ENCODE peak calls at places on chromosomes 16 and 17, in six cellular contexts. One of them, this sample, is unnamed.

GRCh38 chr17:80220709-80221215 is 535 bp downstream of the SLC26A11 start:
- DNase-seq in K562: no peak
- DNase-seq in GM12878: no peak
- DNase-seq in H1: no peak
- DNase-seq in GM12891: peak
- DNase-seq in HepG2: no peak
- DNase-seq in this sample: no peak

GRCh38 chr17:82344175-82344907 is 10.8 kb upstream of the SECTM1 start:
- DNase-seq in K562: no peak
- DNase-seq in GM12878: no peak
- DNase-seq in H1: no peak
- DNase-seq in GM12891: no peak
- DNase-seq in HepG2: no peak
- DNase-seq in this sample: no peak

GRCh38 chr17:75557075-75557851 is 30.3 kb upstream of the MYO15B start:
- DNase-seq in K562: peak
- DNase-seq in GM12878: no peak
- DNase-seq in H1: no peak
- DNase-seq in GM12891: no peak
- DNase-seq in HepG2: peak
- DNase-seq in this sample: no peak

GRCh38 chr17:61240851-61241468 is 158.7 kb upstream of the TBX2 start:
- DNase-seq in K562: no peak
- DNase-seq in GM12878: no peak
- DNase-seq in H1: no peak
- DNase-seq in GM12891: no peak
- DNase-seq in HepG2: no peak
- DNase-seq in this sample: no peak

GRCh38 chr16:56075732-56076131 is 115.6 kb upstream of the GNAO1 start:
- DNase-seq in K562: no peak
- DNase-seq in GM12878: no peak
- DNase-seq in H1: no peak
- DNase-seq in GM12891: no peak
- DNase-seq in HepG2: no peak
- DNase-seq in this sample: no peak

GRCh38 chr16:56645311-56645710 is 6.4 kb upstream of the MT1B start:
- DNase-seq in K562: no peak
- DNase-seq in GM12878: no peak
- DNase-seq in H1: no peak
- DNase-seq in GM12891: no peak
- DNase-seq in HepG2: no peak
- DNase-seq in this sample: no peak

GRCh38 chr17:57478433-57478832 is 222.1 kb downstream of the MSI2 start:
- DNase-seq in K562: no peak
- DNase-seq in GM12878: no peak
- DNase-seq in H1: no peak
- DNase-seq in GM12891: no peak
- DNase-seq in HepG2: no peak
- DNase-seq in this sample: no peak

GRCh38 chr16:84616515-84616914 is 1.4 kb downstream of the COTL1 start:
- DNase-seq in K562: no peak
- DNase-seq in GM12878: no peak
- DNase-seq in H1: no peak
- DNase-seq in GM12891: no peak
- DNase-seq in HepG2: no peak
- DNase-seq in this sample: no peak

GRCh38 chr17:66748578-66748977 is 86.3 kb upstream of the CACNG5 start:
- DNase-seq in K562: no peak
- DNase-seq in GM12878: no peak
- DNase-seq in H1: no peak
- DNase-seq in GM12891: no peak
- DNase-seq in HepG2: no peak
- DNase-seq in this sample: no peak

GRCh38 chr17:80516533-80516932 is 28.1 kb upstream of the RPTOR start:
- DNase-seq in K562: no peak
- DNase-seq in GM12878: no peak
- DNase-seq in H1: no peak
- DNase-seq in GM12891: no peak
- DNase-seq in HepG2: no peak
- DNase-seq in this sample: no peak

GRCh38 chr17:6706499-6706898 is 6.7 kb downstream of the SLC13A5 start:
- DNase-seq in K562: no peak
- DNase-seq in GM12878: no peak
- DNase-seq in H1: no peak
- DNase-seq in GM12891: no peak
- DNase-seq in HepG2: no peak
- DNase-seq in this sample: no peak
- TF ChIP-seq TAF1 in K562: no peak
- TF ChIP-seq TAF1 in GM12878: no peak
- TF ChIP-seq TAF1 in H1: no peak
- TF ChIP-seq TAF1 in GM12891: no peak
- TF ChIP-seq TAF1 in HepG2: no peak
- TF ChIP-seq TAF1 in this sample: no peak

GRCh38 chr17:48575066-48575582 is 3.0 kb downstream of the HOXB4 start:
- DNase-seq in K562: no peak
- DNase-seq in GM12878: no peak
- DNase-seq in H1: no peak
- DNase-seq in GM12891: no peak
- DNase-seq in HepG2: no peak
- DNase-seq in this sample: no peak

GRCh38 chr17:48576479-48577309 is 1.5 kb downstream of the HOXB4 start:
- DNase-seq in K562: peak
- DNase-seq in GM12878: no peak
- DNase-seq in H1: no peak
- DNase-seq in GM12891: no peak
- DNase-seq in HepG2: no peak
- DNase-seq in this sample: no peak

GRCh38 chr17:48575673-48576478 is 2.3 kb downstream of the HOXB4 start:
- DNase-seq in K562: peak
- DNase-seq in GM12878: no peak
- DNase-seq in H1: no peak
- DNase-seq in GM12891: no peak
- DNase-seq in HepG2: no peak
- DNase-seq in this sample: no peak

GRCh38 chr17:48571826-48572417 is 6.2 kb downstream of the HOXB4 start:
- DNase-seq in K562: no peak
- DNase-seq in GM12878: no peak
- DNase-seq in H1: no peak
- DNase-seq in GM12891: no peak
- DNase-seq in HepG2: no peak
- DNase-seq in this sample: no peak

GRCh38 chr17:48574523-48575065 is 3.6 kb downstream of the HOXB4 start:
- DNase-seq in K562: no peak
- DNase-seq in GM12878: no peak
- DNase-seq in H1: no peak
- DNase-seq in GM12891: no peak
- DNase-seq in HepG2: no peak
- DNase-seq in this sample: no peak
- TF ChIP-seq POLR2AphosphoS5 in K562: no peak
- TF ChIP-seq POLR2AphosphoS5 in GM12878: no peak
- TF ChIP-seq POLR2AphosphoS5 in H1: no peak
- TF ChIP-seq POLR2AphosphoS5 in GM12891: no peak
- TF ChIP-seq POLR2AphosphoS5 in HepG2: no peak
- TF ChIP-seq POLR2AphosphoS5 in this sample: no peak

DNA sequence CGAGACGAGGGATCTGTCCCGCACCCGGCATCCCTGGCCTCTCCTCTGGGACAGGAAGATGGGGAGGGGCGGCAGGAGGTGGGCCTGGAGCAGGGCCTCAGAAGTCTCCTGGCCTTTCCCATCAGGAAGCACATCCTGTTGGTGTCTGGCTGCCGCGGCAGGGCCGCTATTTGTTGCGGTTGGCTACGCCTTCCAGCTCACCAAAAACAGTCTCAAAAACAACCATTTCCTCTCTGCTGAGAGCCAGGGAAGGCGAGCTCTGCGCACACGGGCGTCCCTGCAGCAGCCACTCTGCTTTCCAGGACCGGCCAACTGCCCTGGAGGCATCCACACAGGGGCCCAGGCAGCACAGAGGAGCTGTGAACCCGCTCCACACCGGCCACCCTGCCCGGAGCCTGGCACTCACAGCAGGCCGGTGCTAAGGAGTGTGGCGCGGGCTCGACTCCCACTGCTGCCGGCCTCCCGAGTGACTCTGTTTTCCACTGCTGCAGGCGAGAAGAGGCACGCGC is at the start of gene TMEM204:
- DNase-seq in K562: no peak
- DNase-seq in GM12878: no peak
- DNase-seq in H1: no peak
- DNase-seq in GM12891: peak
- DNase-seq in HepG2: no peak
- DNase-seq in this sample: no peak
- TF ChIP-seq POLR2A in K562: no peak
- TF ChIP-seq POLR2A in GM12878: no peak
- TF ChIP-seq POLR2A in H1: no peak
- TF ChIP-seq POLR2A in GM12891: no peak
- TF ChIP-seq POLR2A in HepG2: no peak
- TF ChIP-seq POLR2A in this sample: no peak

GRCh38 chr16:72988568-72988967 is 59.4 kb downstream of the ZFHX3 start:
- DNase-seq in K562: no peak
- DNase-seq in GM12878: no peak
- DNase-seq in H1: no peak
- DNase-seq in GM12891: no peak
- DNase-seq in HepG2: no peak
- DNase-seq in this sample: no peak

GRCh38 chr16:72990571-72990970 is 57.4 kb downstream of the ZFHX3 start:
- DNase-seq in K562: no peak
- DNase-seq in GM12878: no peak
- DNase-seq in H1: no peak
- DNase-seq in GM12891: no peak
- DNase-seq in HepG2: no peak
- DNase-seq in this sample: no peak

GRCh38 chr16:72991211-72991610 is 56.7 kb downstream of the ZFHX3 start:
- DNase-seq in K562: no peak
- DNase-seq in GM12878: no peak
- DNase-seq in H1: no peak
- DNase-seq in GM12891: no peak
- DNase-seq in HepG2: no peak
- DNase-seq in this sample: no peak

GRCh38 chr16:72990003-72990521 is 57.9 kb downstream of the ZFHX3 start:
- DNase-seq in K562: no peak
- DNase-seq in GM12878: no peak
- DNase-seq in H1: no peak
- DNase-seq in GM12891: no peak
- DNase-seq in HepG2: no peak
- DNase-seq in this sample: no peak

GRCh38 chr16:72989203-72989991 is 58.5 kb downstream of the ZFHX3 start:
- DNase-seq in K562: no peak
- DNase-seq in GM12878: no peak
- DNase-seq in H1: no peak
- DNase-seq in GM12891: no peak
- DNase-seq in HepG2: no peak
- DNase-seq in this sample: no peak
- TF ChIP-seq TAF1 in K562: no peak
- TF ChIP-seq TAF1 in GM12878: no peak
- TF ChIP-seq TAF1 in H1: no peak
- TF ChIP-seq TAF1 in GM12891: no peak
- TF ChIP-seq TAF1 in HepG2: no peak
- TF ChIP-seq TAF1 in this sample: no peak

GRCh38 chr17:9021158-9021984 is at the start of gene NTN1:
- DNase-seq in K562: peak
- DNase-seq in GM12878: no peak
- DNase-seq in H1: no peak
- DNase-seq in GM12891: peak
- DNase-seq in HepG2: no peak
- DNase-seq in this sample: peak
- TF ChIP-seq POLR2AphosphoS5 in K562: no peak
- TF ChIP-seq POLR2AphosphoS5 in GM12878: no peak
- TF ChIP-seq POLR2AphosphoS5 in H1: no peak
- TF ChIP-seq POLR2AphosphoS5 in GM12891: no peak
- TF ChIP-seq POLR2AphosphoS5 in HepG2: no peak
- TF ChIP-seq POLR2AphosphoS5 in this sample: no peak

DNA sequence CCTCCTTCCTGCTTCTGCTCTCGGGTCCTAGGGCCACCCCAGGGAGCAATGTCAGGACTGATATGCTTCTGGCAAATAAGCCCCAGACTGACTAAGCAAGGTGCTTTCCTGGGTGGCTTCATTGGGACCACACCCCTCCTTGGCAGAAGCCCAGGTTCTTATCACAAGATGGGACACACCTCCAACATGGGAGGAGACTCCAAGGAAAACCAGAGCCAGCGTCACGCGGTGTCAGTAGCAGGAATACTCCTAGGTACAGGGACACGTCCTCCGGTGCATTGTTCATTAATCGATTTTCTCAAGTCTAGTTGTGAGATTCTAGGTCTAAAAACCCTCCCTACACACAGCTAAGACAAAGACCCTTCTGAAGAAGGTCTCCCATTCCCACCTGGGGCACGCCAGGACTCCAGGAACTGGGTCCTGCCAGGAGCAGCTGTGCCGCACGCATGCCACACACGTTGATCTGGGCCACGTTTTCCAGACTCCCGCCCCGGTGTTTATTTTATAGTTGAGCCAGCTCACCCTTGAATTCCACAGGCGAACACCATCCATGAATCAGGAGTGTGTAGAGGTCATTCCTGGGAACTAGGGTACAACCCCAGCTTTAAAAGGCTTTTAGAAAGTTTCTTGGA is 30.8 kb downstream of the FA2H start:
- DNase-seq in K562: peak
- DNase-seq in GM12878: no peak
- DNase-seq in H1: no peak
- DNase-seq in GM12891: no peak
- DNase-seq in HepG2: peak
- DNase-seq in this sample: no peak
- TF ChIP-seq POLR2A in K562: no peak
- TF ChIP-seq POLR2A in GM12878: no peak
- TF ChIP-seq POLR2A in H1: no peak
- TF ChIP-seq POLR2A in GM12891: no peak
- TF ChIP-seq POLR2A in HepG2: no peak
- TF ChIP-seq POLR2A in this sample: no peak

GRCh38 chr16:19823322-19823721 is 61.3 kb downstream of the GPRC5B start:
- DNase-seq in K562: no peak
- DNase-seq in GM12878: no peak
- DNase-seq in H1: no peak
- DNase-seq in GM12891: no peak
- DNase-seq in HepG2: no peak
- DNase-seq in this sample: no peak

GRCh38 chr16:19817875-19818274 is 66.8 kb downstream of the GPRC5B start:
- DNase-seq in K562: no peak
- DNase-seq in GM12878: no peak
- DNase-seq in H1: no peak
- DNase-seq in GM12891: no peak
- DNase-seq in HepG2: no peak
- DNase-seq in this sample: no peak

GRCh38 chr16:19817122-19817521 is 67.5 kb downstream of the GPRC5B start:
- DNase-seq in K562: no peak
- DNase-seq in GM12878: no peak
- DNase-seq in H1: no peak
- DNase-seq in GM12891: no peak
- DNase-seq in HepG2: no peak
- DNase-seq in this sample: no peak

GRCh38 chr16:19824216-19824615 is 60.4 kb downstream of the GPRC5B start:
- DNase-seq in K562: no peak
- DNase-seq in GM12878: no peak
- DNase-seq in H1: no peak
- DNase-seq in GM12891: no peak
- DNase-seq in HepG2: no peak
- DNase-seq in this sample: no peak

GRCh38 chr16:19822534-19822933 is 62.1 kb downstream of the GPRC5B start:
- DNase-seq in K562: no peak
- DNase-seq in GM12878: no peak
- DNase-seq in H1: no peak
- DNase-seq in GM12891: no peak
- DNase-seq in HepG2: no peak
- DNase-seq in this sample: no peak
- TF ChIP-seq TAF1 in K562: no peak
- TF ChIP-seq TAF1 in GM12878: no peak
- TF ChIP-seq TAF1 in H1: no peak
- TF ChIP-seq TAF1 in GM12891: no peak
- TF ChIP-seq TAF1 in HepG2: no peak
- TF ChIP-seq TAF1 in this sample: no peak